ENCODE peak calls at places on chromosome 16, in six cellular contexts. One of them, this sample, is unnamed.
A peak's percentile ranks its signal among the peaks of the same experiment; 100 is the strongest.

GRCh38 chr16:72921620-72922019 is 126.3 kb downstream of the ZFHX3 start:
- DNase-seq in A549: no peak
- DNase-seq in spleen: peak; percentile 78
- DNase-seq in heart left ventricle: no peak
- DNase-seq in uterus: peak; percentile 48
- DNase-seq in Peyer's patch: no peak
- DNase-seq in this sample: peak; percentile 54

GRCh38 chr16:48511071-48511540 is 98.9 kb downstream of the N4BP1 start:
- DNase-seq in A549: no peak
- DNase-seq in spleen: peak; percentile 52
- DNase-seq in heart left ventricle: no peak
- DNase-seq in uterus: no peak
- DNase-seq in Peyer's patch: no peak
- DNase-seq in this sample: no peak

GRCh38 chr16:68078726-68079615 is 6.2 kb upstream of the NFATC3 start:
- DNase-seq in A549: no peak
- DNase-seq in spleen: no peak
- DNase-seq in heart left ventricle: no peak
- DNase-seq in uterus: no peak
- DNase-seq in Peyer's patch: peak; percentile 16
- DNase-seq in this sample: no peak

GRCh38 chr16:14155572-14156213 is 84.6 kb downstream of the MRTFB start:
- DNase-seq in A549: no peak
- DNase-seq in spleen: no peak
- DNase-seq in heart left ventricle: no peak
- DNase-seq in uterus: no peak
- DNase-seq in Peyer's patch: no peak
- DNase-seq in this sample: no peak

GRCh38 chr16:49417354-49417753 is 43.8 kb downstream of the C16orf78 start:
- DNase-seq in A549: no peak
- DNase-seq in spleen: no peak
- DNase-seq in heart left ventricle: no peak
- DNase-seq in uterus: no peak
- DNase-seq in Peyer's patch: no peak
- DNase-seq in this sample: no peak

GRCh38 chr16:48393843-48394703 is 8.9 kb upstream of the SIAH1 start:
- DNase-seq in A549: no peak
- DNase-seq in spleen: no peak
- DNase-seq in heart left ventricle: peak; percentile 40
- DNase-seq in uterus: peak; percentile 69
- DNase-seq in Peyer's patch: no peak
- DNase-seq in this sample: peak; percentile 52

GRCh38 chr16:22008215-22009142 is 568 bp downstream of the MOSMO start:
- DNase-seq in A549: peak; percentile 35
- DNase-seq in spleen: peak; percentile 86
- DNase-seq in heart left ventricle: peak; percentile 44
- DNase-seq in uterus: peak; percentile 29
- DNase-seq in Peyer's patch: peak; percentile 20
- DNase-seq in this sample: no peak

GRCh38 chr16:929227-929669 is 41.5 kb downstream of the LMF1 start:
- DNase-seq in A549: no peak
- DNase-seq in spleen: peak; percentile 40
- DNase-seq in heart left ventricle: peak; percentile 19
- DNase-seq in uterus: no peak
- DNase-seq in Peyer's patch: no peak
- DNase-seq in this sample: no peak

GRCh38 chr16:31354394-31355291 is at the start of gene ITGAX:
- DNase-seq in A549: peak; percentile 35
- DNase-seq in spleen: peak; percentile 94
- DNase-seq in heart left ventricle: peak; percentile 68
- DNase-seq in uterus: no peak
- DNase-seq in Peyer's patch: peak; percentile 62
- DNase-seq in this sample: peak; percentile 62

GRCh38 chr16:9061358-9061813 is 30.1 kb upstream of the HAPSTR1 start:
- DNase-seq in A549: no peak
- DNase-seq in spleen: no peak
- DNase-seq in heart left ventricle: peak; percentile 67
- DNase-seq in uterus: no peak
- DNase-seq in Peyer's patch: no peak
- DNase-seq in this sample: no peak

GRCh38 chr16:47858333-47859067 is 297.3 kb downstream of the ABCC12 start:
- DNase-seq in A549: no peak
- DNase-seq in spleen: no peak
- DNase-seq in heart left ventricle: no peak
- DNase-seq in uterus: no peak
- DNase-seq in Peyer's patch: no peak
- DNase-seq in this sample: no peak

GRCh38 chr16:15644306-15644961 is 1.5 kb upstream of the MARF1 start:
- DNase-seq in A549: no peak
- DNase-seq in spleen: no peak
- DNase-seq in heart left ventricle: no peak
- DNase-seq in uterus: no peak
- DNase-seq in Peyer's patch: no peak
- DNase-seq in this sample: no peak

GRCh38 chr16:27154573-27155521 is 48.5 kb upstream of the KDM8 start:
- DNase-seq in A549: peak; percentile 60
- DNase-seq in spleen: peak; percentile 90
- DNase-seq in heart left ventricle: peak; percentile 38
- DNase-seq in uterus: peak; percentile 40
- DNase-seq in Peyer's patch: peak; percentile 54
- DNase-seq in this sample: peak; percentile 83

GRCh38 chr16:4936181-4936990 is 562 bp downstream of the PPL start:
- DNase-seq in A549: no peak
- DNase-seq in spleen: no peak
- DNase-seq in heart left ventricle: no peak
- DNase-seq in uterus: peak; percentile 54
- DNase-seq in Peyer's patch: no peak
- DNase-seq in this sample: no peak

GRCh38 chr16:79154081-79154480 is 446.5 kb downstream of the MAF start:
- DNase-seq in A549: no peak
- DNase-seq in spleen: no peak
- DNase-seq in heart left ventricle: no peak
- DNase-seq in uterus: no peak
- DNase-seq in Peyer's patch: no peak
- DNase-seq in this sample: no peak

GRCh38 chr16:87206646-87207451 is 110.3 kb downstream of the C16orf95 start:
- DNase-seq in A549: no peak
- DNase-seq in spleen: no peak
- DNase-seq in heart left ventricle: peak; percentile 37
- DNase-seq in uterus: no peak
- DNase-seq in Peyer's patch: no peak
- DNase-seq in this sample: no peak

GRCh38 chr16:22670044-22670536 is 143.9 kb upstream of the HS3ST2 start:
- DNase-seq in A549: no peak
- DNase-seq in spleen: no peak
- DNase-seq in heart left ventricle: no peak
- DNase-seq in uterus: no peak
- DNase-seq in Peyer's patch: no peak
- DNase-seq in this sample: no peak

GRCh38 chr16:82917886-82918595 is 291.3 kb downstream of the CDH13 start:
- DNase-seq in A549: no peak
- DNase-seq in spleen: no peak
- DNase-seq in heart left ventricle: no peak
- DNase-seq in uterus: no peak
- DNase-seq in Peyer's patch: no peak
- DNase-seq in this sample: no peak

GRCh38 chr16:82761236-82761635 is 134.5 kb downstream of the CDH13 start:
- DNase-seq in A549: no peak
- DNase-seq in spleen: no peak
- DNase-seq in heart left ventricle: peak; percentile 88
- DNase-seq in uterus: peak; percentile 43
- DNase-seq in Peyer's patch: no peak
- DNase-seq in this sample: peak; percentile 70

GRCh38 chr16:49474741-49475140 is 101.1 kb downstream of the C16orf78 start:
- DNase-seq in A549: no peak
- DNase-seq in spleen: peak; percentile 62
- DNase-seq in heart left ventricle: no peak
- DNase-seq in uterus: no peak
- DNase-seq in Peyer's patch: no peak
- DNase-seq in this sample: no peak

GRCh38 chr16:20611975-20612471 is 35.9 kb upstream of the ACSM2B start:
- DNase-seq in A549: no peak
- DNase-seq in spleen: no peak
- DNase-seq in heart left ventricle: peak; percentile 67
- DNase-seq in uterus: peak; percentile 65
- DNase-seq in Peyer's patch: no peak
- DNase-seq in this sample: peak; percentile 46

GRCh38 chr16:54657058-54657708 is 273.5 kb upstream of the IRX5 start:
- DNase-seq in A549: no peak
- DNase-seq in spleen: no peak
- DNase-seq in heart left ventricle: no peak
- DNase-seq in uterus: no peak
- DNase-seq in Peyer's patch: no peak
- DNase-seq in this sample: peak; percentile 19

GRCh38 chr16:27813591-27813990 is 249.9 kb downstream of the GSG1L start:
- DNase-seq in A549: no peak
- DNase-seq in spleen: peak; percentile 30
- DNase-seq in heart left ventricle: no peak
- DNase-seq in uterus: no peak
- DNase-seq in Peyer's patch: no peak
- DNase-seq in this sample: no peak

GRCh38 chr16:7363397-7364053 is 30.9 kb downstream of the RBFOX1 start:
- DNase-seq in A549: no peak
- DNase-seq in spleen: no peak
- DNase-seq in heart left ventricle: peak; percentile 69
- DNase-seq in uterus: no peak
- DNase-seq in Peyer's patch: no peak
- DNase-seq in this sample: no peak

DNA sequence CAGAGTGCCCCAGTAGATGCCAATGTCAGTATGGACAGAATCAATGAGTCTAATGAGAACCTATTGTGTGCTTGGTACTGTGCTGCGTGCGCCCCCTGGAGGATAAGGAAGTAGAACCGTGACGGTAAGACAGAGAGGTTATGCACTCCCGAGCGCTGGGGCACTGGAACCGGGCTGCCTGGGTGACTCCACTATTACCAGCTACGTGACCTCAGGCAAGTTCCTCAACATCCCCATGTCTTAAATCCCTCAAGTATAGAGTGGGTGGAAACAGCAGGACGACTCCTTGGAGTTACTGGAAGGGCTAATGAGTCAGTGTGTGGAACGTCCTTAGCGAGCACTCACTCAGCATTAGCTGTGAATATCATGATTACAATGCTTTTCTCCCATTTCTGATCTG is 16.2 kb downstream of the CHST4 start:
- DNase-seq in A549: peak; percentile 58
- DNase-seq in spleen: peak; percentile 75
- DNase-seq in heart left ventricle: no peak
- DNase-seq in uterus: no peak
- DNase-seq in Peyer's patch: peak; percentile 55
- DNase-seq in this sample: peak; percentile 66
- TF ChIP-seq CTCF in A549: peak; percentile 47
- TF ChIP-seq CTCF in spleen: peak; percentile 62
- TF ChIP-seq CTCF in heart left ventricle: peak; percentile 48
- TF ChIP-seq CTCF in uterus: peak; percentile 8
- TF ChIP-seq CTCF in Peyer's patch: peak; percentile 42
- TF ChIP-seq CTCF in this sample: peak; percentile 14

GRCh38 chr16:88855176-88855575 is 1.6 kb downstream of the GALNS start:
- DNase-seq in A549: no peak
- DNase-seq in spleen: no peak
- DNase-seq in heart left ventricle: no peak
- DNase-seq in uterus: no peak
- DNase-seq in Peyer's patch: no peak
- DNase-seq in this sample: peak; percentile 65

GRCh38 chr16:88855736-88856121 is 1.0 kb downstream of the GALNS start:
- DNase-seq in A549: no peak
- DNase-seq in spleen: peak; percentile 84
- DNase-seq in heart left ventricle: no peak
- DNase-seq in uterus: peak; percentile 29
- DNase-seq in Peyer's patch: no peak
- DNase-seq in this sample: no peak

GRCh38 chr16:88857728-88858339 is 907 bp downstream of the TRAPPC2L start:
- DNase-seq in A549: peak; percentile 96
- DNase-seq in spleen: peak; percentile 93
- DNase-seq in heart left ventricle: peak; percentile 75
- DNase-seq in uterus: peak; percentile 67
- DNase-seq in Peyer's patch: peak; percentile 81
- DNase-seq in this sample: peak; percentile 90

GRCh38 chr16:88856122-88856827 is 472 bp downstream of the GALNS start:
- DNase-seq in A549: no peak
- DNase-seq in spleen: peak; percentile 90
- DNase-seq in heart left ventricle: no peak
- DNase-seq in uterus: peak; percentile 42
- DNase-seq in Peyer's patch: no peak
- DNase-seq in this sample: no peak

GRCh38 chr16:88856828-88857727 is at the start of the genes GALNS and TRAPPC2L:
- DNase-seq in A549: peak; percentile 91
- DNase-seq in spleen: peak; percentile 99
- DNase-seq in heart left ventricle: peak; percentile 98
- DNase-seq in uterus: peak; percentile 99
- DNase-seq in Peyer's patch: peak; percentile 100
- DNase-seq in this sample: peak; percentile 100
- TF ChIP-seq POLR2A in A549: peak; percentile 89
- TF ChIP-seq POLR2A in spleen: peak; percentile 68
- TF ChIP-seq POLR2A in heart left ventricle: no peak
- TF ChIP-seq POLR2A in uterus: peak; percentile 78
- TF ChIP-seq POLR2A in Peyer's patch: peak; percentile 88
- TF ChIP-seq POLR2A in this sample: peak; percentile 31

GRCh38 chr16:81493755-81494433 is 49.3 kb downstream of the CMIP start:
- DNase-seq in A549: peak; percentile 83
- DNase-seq in spleen: peak; percentile 73
- DNase-seq in heart left ventricle: peak; percentile 24
- DNase-seq in uterus: no peak
- DNase-seq in Peyer's patch: no peak
- DNase-seq in this sample: no peak
- H3K4me1 ChIP-seq in A549: peaks cover 99% of the 10 kb centered on the region
- H3K4me1 ChIP-seq in spleen: peaks cover 100% of the 10 kb centered on the region
- H3K4me1 ChIP-seq in heart left ventricle: peaks cover 29% of the 10 kb centered on the region
- H3K4me1 ChIP-seq in uterus: no peaks in the 10 kb centered on the region
- H3K4me1 ChIP-seq in Peyer's patch: peaks cover 79% of the 10 kb centered on the region
- H3K4me1 ChIP-seq in this sample: peaks cover 5% of the 10 kb centered on the region

GRCh38 chr16:12410842-12411490 is 392.7 kb downstream of the CPPED1 start:
- DNase-seq in A549: no peak
- DNase-seq in spleen: no peak
- DNase-seq in heart left ventricle: no peak
- DNase-seq in uterus: no peak
- DNase-seq in Peyer's patch: no peak
- DNase-seq in this sample: no peak
- TF ChIP-seq CTCF in A549: no peak
- TF ChIP-seq CTCF in spleen: no peak
- TF ChIP-seq CTCF in heart left ventricle: no peak
- TF ChIP-seq CTCF in uterus: no peak
- TF ChIP-seq CTCF in Peyer's patch: no peak
- TF ChIP-seq CTCF in this sample: no peak

GRCh38 chr16:56547120-56547948 is 17.5 kb upstream of the MT4 start:
- DNase-seq in A549: no peak
- DNase-seq in spleen: no peak
- DNase-seq in heart left ventricle: no peak
- DNase-seq in uterus: no peak
- DNase-seq in Peyer's patch: no peak
- DNase-seq in this sample: no peak
- TF ChIP-seq POLR2A in A549: no peak
- TF ChIP-seq POLR2A in spleen: no peak
- TF ChIP-seq POLR2A in heart left ventricle: no peak
- TF ChIP-seq POLR2A in uterus: no peak
- TF ChIP-seq POLR2A in Peyer's patch: no peak
- TF ChIP-seq POLR2A in this sample: no peak

This sample was measured in testis.